ENCODE peak calls at places on chromosomes 1 and 21, in eight cellular contexts. G, O, Q, S, E, M, L and D are unnamed samples.

GRCh38 chr1:74641876-74642275 is 31.7 kb downstream of the ERICH3 start:
- DNase-seq in G (no peak), O (no peak), Q (no peak), S (no peak), E (no peak), M (no peak), L (no peak), D (no peak)

GRCh38 chr1:180470031-180470430 is 32.3 kb downstream of the ACBD6 start:
- DNase-seq in G (no peak), O (no peak), Q (no peak), S (no peak), E (no peak), M (no peak), L (no peak), D (no peak)

GRCh38 chr1:30008998-30009657 is 714.3 kb downstream of the MATN1 start:
- DNase-seq in G (no peak), O (no peak), Q (no peak), S (peak), E (peak), M (no peak), L (peak), D (no peak)

GRCh38 chr21:28936721-28937120 is 56.0 kb downstream of the LTN1 start:
- DNase-seq in G (no peak), O (no peak), Q (no peak), S (no peak), E (no peak), M (no peak), L (no peak), D (no peak)

GRCh38 chr1:172343246-172344099 is 77.0 kb upstream of the C1orf105 start:
- DNase-seq in G (no peak), O (peak), Q (no peak), S (peak), E (no peak), M (no peak), L (no peak), D (no peak)

GRCh38 chr1:57112148-57112547 is 146.3 kb upstream of the C8B start:
- DNase-seq in G (no peak), O (no peak), Q (no peak), S (no peak), E (no peak), M (no peak), L (no peak), D (no peak)

GRCh38 chr1:201678264-201679101 is 139.6 kb downstream of the NAV1 start:
- DNase-seq in G (no peak), O (no peak), Q (no peak), S (peak), E (peak), M (no peak), L (no peak), D (no peak)

GRCh38 chr1:78520216-78520615 is 29.4 kb downstream of the PTGFR start:
- DNase-seq in G (no peak), O (peak), Q (no peak), S (peak), E (no peak), M (no peak), L (no peak), D (no peak)

GRCh38 chr1:91732991-91733390 is 153.0 kb downstream of the TGFBR3 start:
- DNase-seq in G (no peak), O (no peak), Q (no peak), S (no peak), E (no peak), M (no peak), L (no peak), D (no peak)

GRCh38 chr1:15934211-15935055 is 41.5 kb downstream of the ZBTB17 start:
- DNase-seq in G (no peak), O (no peak), Q (no peak), S (no peak), E (no peak), M (no peak), L (no peak), D (no peak)

GRCh38 chr21:39125752-39126485 is 57.3 kb downstream of the PSMG1 start:
- DNase-seq in G (no peak), O (peak), Q (no peak), S (peak), E (peak), M (no peak), L (peak), D (peak)

GRCh38 chr1:181134543-181135461 is 46.3 kb downstream of the IER5 start:
- DNase-seq in G (peak), O (peak), Q (peak), S (peak), E (no peak), M (no peak), L (peak), D (peak)

GRCh38 chr21:42013901-42014300 is 3.7 kb upstream of the ZBTB21 start:
- DNase-seq in G (no peak), O (no peak), Q (no peak), S (no peak), E (no peak), M (no peak), L (no peak), D (no peak)

GRCh38 chr1:178530520-178530919 is 17.6 kb downstream of the TEX35 start:
- DNase-seq in G (no peak), O (no peak), Q (no peak), S (no peak), E (no peak), M (no peak), L (peak), D (peak)

GRCh38 chr21:42360317-42360716 is 6.0 kb downstream of the TFF1 start:
- DNase-seq in G (no peak), O (peak), Q (no peak), S (no peak), E (peak), M (no peak), L (no peak), D (no peak)

GRCh38 chr1:230797376-230798186 is 50.4 kb downstream of the CAPN9 start:
- DNase-seq in G (peak), O (peak), Q (no peak), S (peak), E (peak), M (no peak), L (peak), D (no peak)

GRCh38 chr1:25834894-25835293 is 15.1 kb downstream of the MTFR1L start:
- DNase-seq in G (no peak), O (no peak), Q (no peak), S (peak), E (no peak), M (no peak), L (no peak), D (no peak)

GRCh38 chr1:227343727-227344551 is 25.6 kb upstream of the CDC42BPA start:
- DNase-seq in G (peak), O (no peak), Q (no peak), S (peak), E (no peak), M (no peak), L (no peak), D (no peak)

GRCh38 chr1:117339866-117340357 is 27.3 kb upstream of the MAN1A2 start:
- DNase-seq in G (no peak), O (peak), Q (no peak), S (peak), E (peak), M (no peak), L (peak), D (no peak)

GRCh38 chr1:154141240-154141639 is 13.6 kb downstream of the NUP210L start:
- DNase-seq in G (peak), O (no peak), Q (no peak), S (peak), E (no peak), M (no peak), L (no peak), D (no peak)

GRCh38 chr1:180440335-180440734 is 62.0 kb downstream of the ACBD6 start:
- DNase-seq in G (no peak), O (no peak), Q (no peak), S (no peak), E (no peak), M (no peak), L (no peak), D (no peak)

GRCh38 chr1:216034506-216034905 is 388.7 kb downstream of the USH2A start:
- DNase-seq in G (no peak), O (peak), Q (no peak), S (no peak), E (peak), M (no peak), L (no peak), D (no peak)

GRCh38 chr1:2539312-2539907 is 9.3 kb upstream of the HES5 start:
- DNase-seq in G (no peak), O (peak), Q (no peak), S (no peak), E (peak), M (no peak), L (no peak), D (no peak)
- TF ChIP-seq CTCF in G (no peak), O (peak), Q (no peak), S (no peak), E (peak), M (no peak), L (peak), D (peak)

GRCh38 chr1:196535727-196536126 is 72.5 kb downstream of the KCNT2 start:
- DNase-seq in G (no peak), O (peak), Q (no peak), S (peak), E (peak), M (no peak), L (peak), D (no peak)
- TF ChIP-seq CTCF in G (no peak), O (no peak), Q (no peak), S (no peak), E (no peak), M (no peak), L (no peak), D (no peak)

GRCh38 chr1:223076382-223076781 is 66.7 kb downstream of the TLR5 start:
- DNase-seq in G (no peak), O (no peak), Q (no peak), S (peak), E (no peak), M (no peak), L (no peak), D (peak)

GRCh38 chr1:223074901-223075300 is 68.1 kb downstream of the TLR5 start:
- DNase-seq in G (no peak), O (no peak), Q (no peak), S (no peak), E (no peak), M (no peak), L (no peak), D (peak)

GRCh38 chr1:223079498-223079897 is 63.5 kb downstream of the TLR5 start:
- DNase-seq in G (no peak), O (no peak), Q (no peak), S (no peak), E (no peak), M (no peak), L (no peak), D (peak)

GRCh38 chr1:223075834-223076233 is 67.2 kb downstream of the TLR5 start:
- DNase-seq in G (no peak), O (no peak), Q (no peak), S (no peak), E (no peak), M (no peak), L (no peak), D (no peak)

GRCh38 chr1:223077434-223077833 is 65.6 kb downstream of the TLR5 start:
- DNase-seq in G (no peak), O (no peak), Q (no peak), S (no peak), E (peak), M (no peak), L (no peak), D (peak)
- TF ChIP-seq CTCF in G (no peak), O (no peak), Q (no peak), S (no peak), E (peak), M (no peak), L (no peak), D (no peak)

GRCh38 chr1:145918144-145918991 is at the start of gene PEX11B:
- DNase-seq in G (peak), O (peak), Q (peak), S (peak), E (peak), M (peak), L (peak), D (peak)

GRCh38 chr1:145916745-145917144 is 1.8 kb downstream of the PEX11B start:
- DNase-seq in G (no peak), O (no peak), Q (no peak), S (no peak), E (no peak), M (no peak), L (no peak), D (no peak)

GRCh38 chr1:145922266-145922665 is 3.7 kb upstream of the PEX11B start:
- DNase-seq in G (no peak), O (peak), Q (no peak), S (peak), E (no peak), M (no peak), L (no peak), D (no peak)

GRCh38 chr1:145917595-145917994 is 922 bp downstream of the PEX11B start:
- DNase-seq in G (no peak), O (no peak), Q (no peak), S (no peak), E (no peak), M (no peak), L (no peak), D (no peak)

GRCh38 chr1:145918992-145919939 is 749 bp upstream of the PEX11B start:
- DNase-seq in G (no peak), O (peak), Q (no peak), S (peak), E (peak), M (no peak), L (peak), D (peak)
- TF ChIP-seq CTCF in G (no peak), O (no peak), Q (no peak), S (no peak), E (no peak), M (no peak), L (no peak), D (no peak)

GRCh38 chr1:60280764-60281278 is 207.3 kb upstream of the C1orf87 start:
- DNase-seq in G (no peak), O (no peak), Q (no peak), S (no peak), E (no peak), M (no peak), L (no peak), D (no peak)
- TF ChIP-seq CTCF in G (no peak), O (no peak), Q (no peak), S (no peak), E (no peak), M (no peak), L (no peak), D (no peak)

GRCh38 chr1:241998412-241998921 is 431 bp downstream of the MAP1LC3C start:
- DNase-seq in G (no peak), O (peak), Q (peak), S (peak), E (peak), M (peak), L (peak), D (peak)

GRCh38 chr1:241998950-241999495 is at the start of gene MAP1LC3C:
- DNase-seq in G (no peak), O (no peak), Q (no peak), S (no peak), E (peak), M (no peak), L (no peak), D (no peak)

GRCh38 chr1:241992734-241993133 is 6.2 kb downstream of the MAP1LC3C start:
- DNase-seq in G (no peak), O (no peak), Q (no peak), S (no peak), E (no peak), M (no peak), L (no peak), D (no peak)

GRCh38 chr1:241994171-241994570 is 4.7 kb downstream of the MAP1LC3C start:
- DNase-seq in G (no peak), O (no peak), Q (no peak), S (no peak), E (no peak), M (no peak), L (no peak), D (no peak)

GRCh38 chr1:241997401-241997800 is 1.5 kb downstream of the MAP1LC3C start:
- DNase-seq in G (no peak), O (no peak), Q (no peak), S (no peak), E (no peak), M (no peak), L (no peak), D (no peak)
- TF ChIP-seq CTCF in G (no peak), O (no peak), Q (no peak), S (no peak), E (no peak), M (no peak), L (no peak), D (no peak)

DNA sequence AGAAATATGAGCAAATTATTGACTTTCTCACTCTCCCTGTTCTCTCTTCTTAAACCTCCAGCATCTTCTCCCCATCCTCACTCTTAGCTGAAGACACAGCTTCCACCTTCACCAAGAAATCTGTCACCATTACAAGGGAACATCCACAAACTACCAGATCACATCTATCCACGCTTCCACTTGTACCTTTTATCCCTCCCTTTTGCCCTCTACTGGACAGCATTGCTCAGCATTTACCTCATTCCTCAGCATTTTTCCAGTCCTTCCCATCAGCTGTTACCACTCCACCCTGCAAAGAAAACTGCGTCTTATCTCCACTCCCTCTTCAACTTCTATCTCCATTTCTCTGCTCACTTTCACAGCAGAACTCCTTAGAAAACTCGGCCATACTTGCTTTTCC is 42.6 kb downstream of the KCNJ6 start:
- DNase-seq in G (no peak), O (no peak), Q (no peak), S (peak), E (peak), M (no peak), L (no peak), D (no peak)
- TF ChIP-seq CTCF in G (peak), O (no peak), Q (no peak), S (peak), E (peak), M (no peak), L (no peak), D (no peak)

DNA sequence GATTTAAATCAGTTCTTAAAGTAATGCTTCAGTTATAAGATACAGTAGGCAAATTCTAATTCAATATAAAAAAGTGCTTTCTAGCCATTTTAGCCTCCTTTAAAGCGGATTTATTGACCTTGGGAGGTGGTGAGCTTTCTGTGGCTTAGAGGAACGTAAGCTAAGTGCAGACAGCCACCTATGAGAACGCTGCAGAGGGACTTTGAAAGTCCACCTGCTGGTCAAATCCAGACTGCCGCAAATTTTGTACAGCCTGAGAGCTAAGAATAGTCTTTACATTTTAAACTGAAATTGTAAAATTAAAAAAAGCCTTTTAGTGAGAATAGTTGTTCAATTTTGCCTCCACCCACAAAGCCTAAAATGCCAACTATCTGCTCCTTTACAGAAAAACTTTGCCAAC is 67.0 kb upstream of the SSX2IP start:
- DNase-seq in G (no peak), O (no peak), Q (no peak), S (no peak), E (peak), M (no peak), L (no peak), D (no peak)
- TF ChIP-seq CTCF in G (no peak), O (peak), Q (no peak), S (peak), E (peak), M (no peak), L (peak), D (no peak)